ENCODE peak calls at places on chromosome 15, in six cellular contexts. S, R, X, M, L and J are unnamed samples.

GRCh38 chr15:35746121-35746520 is 200.2 kb upstream of the DPH6 start:
- DNase-seq in X (no peak), S (peak), R (no peak), M (peak), L (no peak), J (no peak)

GRCh38 chr15:94582368-94582767 is 351.0 kb downstream of the MCTP2 start:
- DNase-seq in R (peak), M (peak), S (no peak), X (no peak), L (no peak), J (peak)

GRCh38 chr15:33115191-33115861 is 79.2 kb downstream of the FMN1 start:
- DNase-seq in L (no peak), R (no peak), S (no peak), M (peak), X (no peak), J (no peak)

GRCh38 chr15:77983708-77984445 is 93.6 kb downstream of the TBC1D2B start:
- DNase-seq in X (peak), R (peak), S (no peak), L (no peak), M (peak), J (peak)

GRCh38 chr15:45586990-45587860 is at the start of gene BLOC1S6:
- DNase-seq in S (peak), X (peak), L (peak), R (peak), M (peak), J (peak)

GRCh38 chr15:97904196-97904572 is 56.3 kb upstream of the ARRDC4 start:
- DNase-seq in M (peak), X (peak), L (no peak), S (peak), R (peak), J (peak)

GRCh38 chr15:99702895-99703602 is 30.2 kb downstream of the LYSMD4 start:
- DNase-seq in R (no peak), S (peak), L (no peak), M (peak), X (no peak), J (no peak)

GRCh38 chr15:91946914-91947313 is 93.4 kb downstream of the SLCO3A1 start:
- DNase-seq in L (no peak), S (no peak), M (no peak), X (no peak), R (peak), J (peak)

GRCh38 chr15:66800584-66801235 is 98.7 kb downstream of the SMAD6 start:
- DNase-seq in L (no peak), X (no peak), S (peak), M (no peak), R (peak), J (peak)

GRCh38 chr15:45199136-45199810 is 11.5 kb upstream of the SHF start:
- DNase-seq in M (peak), R (peak), X (no peak), S (peak), L (no peak), J (no peak)

GRCh38 chr15:101641134-101641764 is 10.9 kb downstream of the TM2D3 start:
- DNase-seq in X (peak), S (peak), R (peak), M (peak), L (peak), J (peak)

GRCh38 chr15:35690698-35691116 is 144.7 kb upstream of the DPH6 start:
- DNase-seq in L (no peak), R (no peak), S (peak), X (no peak), M (no peak), J (no peak)

GRCh38 chr15:98444067-98444600 is 204.2 kb upstream of the IGF1R start:
- DNase-seq in M (peak), S (no peak), R (no peak), L (no peak), X (no peak), J (no peak)

GRCh38 chr15:41971089-41971892 is 1.1 kb downstream of the EHD4 start:
- DNase-seq in M (peak), X (peak), L (no peak), S (peak), R (peak), J (peak)

GRCh38 chr15:44519537-44519936 is 17.4 kb upstream of the EIF3J start:
- DNase-seq in R (no peak), L (no peak), S (no peak), X (no peak), M (no peak), J (no peak)

GRCh38 chr15:44298878-44299277 is 10.4 kb downstream of the GOLM2 start:
- DNase-seq in S (no peak), M (peak), R (peak), X (no peak), L (no peak), J (peak)

GRCh38 chr15:45429974-45430792 is 51.8 kb upstream of the GATM start:
- DNase-seq in M (peak), R (peak), X (peak), L (no peak), S (peak), J (peak)

GRCh38 chr15:89633585-89633984 is 21.7 kb downstream of the KIF7 start:
- DNase-seq in S (no peak), M (no peak), X (no peak), R (peak), L (no peak), J (no peak)

GRCh38 chr15:42854576-42854975 is 66.0 kb downstream of the TTBK2 start:
- DNase-seq in R (no peak), L (no peak), X (no peak), S (no peak), M (no peak), J (no peak)

GRCh38 chr15:101176625-101177024 is 75.2 kb downstream of the CHSY1 start:
- DNase-seq in M (no peak), X (no peak), S (peak), R (no peak), L (no peak), J (no peak)

GRCh38 chr15:66072616-66073361 is 180.8 kb downstream of the MEGF11 start:
- DNase-seq in R (peak), M (no peak), L (no peak), S (peak), X (no peak), J (no peak)

GRCh38 chr15:28945626-28946215 is 59.9 kb downstream of the APBA2 start:
- DNase-seq in M (no peak), S (peak), X (peak), R (peak), L (no peak), J (peak)

GRCh38 chr15:28943611-28944230 is 57.9 kb downstream of the APBA2 start:
- DNase-seq in X (peak), R (peak), M (no peak), S (no peak), L (no peak), J (peak)

GRCh38 chr15:28944286-28944685 is 58.5 kb downstream of the APBA2 start:
- DNase-seq in S (no peak), M (no peak), X (peak), L (no peak), R (peak), J (peak)

GRCh38 chr15:28943146-28943545 is 57.4 kb downstream of the APBA2 start:
- DNase-seq in S (no peak), X (peak), L (no peak), R (peak), M (no peak), J (no peak)

GRCh38 chr15:28944696-28945300 is 59.0 kb downstream of the APBA2 start:
- DNase-seq in M (no peak), X (peak), R (peak), S (no peak), L (no peak), J (peak)
- H3K4me3 ChIP-seq in M (no peak), X (no peak), R (no peak), S (no peak), L (no peak), J (no peak)

GRCh38 chr15:68232937-68233336 is 3.4 kb upstream of the CLN6 start:
- DNase-seq in M (no peak), R (no peak), X (peak), L (no peak), S (no peak), J (no peak)
- H3K4me3 ChIP-seq in M (no peak), R (no peak), X (no peak), L (no peak), S (no peak), J (no peak)

GRCh38 chr15:40340740-40341400 is at the start of gene CCDC9B:
- DNase-seq in R (no peak), L (no peak), X (peak), S (peak), M (peak), J (peak)
- H3K4me3 ChIP-seq in R (no peak), L (peak), X (no peak), S (peak), M (peak), J (no peak)

DNA sequence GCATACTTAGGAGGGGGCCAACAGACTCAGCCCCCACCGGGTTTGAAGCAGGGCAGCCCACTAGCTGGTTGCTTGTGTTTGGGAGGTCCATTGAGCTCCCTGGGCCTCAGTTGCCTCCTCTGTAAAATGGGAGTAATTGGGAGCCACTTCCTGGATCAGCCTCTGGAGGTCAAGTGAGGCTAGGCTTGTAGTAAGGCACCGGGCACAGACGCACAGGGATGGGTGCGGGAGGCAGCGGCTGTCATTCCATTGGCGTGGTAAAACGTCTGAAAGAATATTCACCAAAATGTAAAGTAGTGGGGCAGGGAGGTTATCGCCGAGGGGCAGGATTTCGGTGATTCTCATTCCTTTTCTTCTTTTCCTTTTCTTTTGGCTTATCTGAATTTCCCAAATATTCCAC is 64.6 kb downstream of the TLE3 start:
- DNase-seq in R (no peak), M (no peak), X (no peak), S (no peak), L (no peak), J (no peak)
- H3K4me3 ChIP-seq in R (no peak), M (no peak), X (no peak), S (no peak), L (no peak), J (no peak)

GRCh38 chr15:37764733-37765191 is 169.7 kb upstream of the TMCO5A start:
- DNase-seq in S (peak), L (no peak), X (no peak), M (peak), R (peak), J (peak)
- H3K4me3 ChIP-seq in S (no peak), L (no peak), X (no peak), M (no peak), R (no peak), J (no peak)

DNA sequence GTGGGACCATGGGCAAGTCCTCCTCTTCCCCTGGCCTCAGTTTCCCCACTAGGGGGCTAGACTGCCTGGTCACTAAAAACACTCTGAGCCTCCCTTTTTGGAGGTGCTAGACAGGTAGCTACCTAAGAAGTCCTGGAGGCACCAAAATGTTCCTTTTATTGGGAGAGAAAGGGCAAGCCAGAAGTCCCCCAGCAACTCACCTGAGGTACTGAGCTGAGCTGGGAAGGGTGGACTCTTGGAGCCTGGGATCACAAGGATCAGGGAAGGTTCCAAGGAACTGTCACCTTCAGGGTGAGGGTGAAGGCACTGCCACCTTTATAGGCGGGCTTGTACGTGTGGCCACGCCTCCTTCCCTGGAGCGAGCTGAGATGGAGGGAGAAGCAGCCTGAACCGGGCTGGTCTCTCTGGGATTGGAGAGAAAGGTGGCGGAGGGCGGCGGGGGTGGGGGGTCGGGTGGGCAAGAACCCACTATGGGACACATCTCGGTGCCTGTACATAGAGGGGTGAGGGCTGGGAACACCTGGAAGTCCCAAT is at the start of gene CYP1A1:
- DNase-seq in M (peak), X (no peak), S (peak), R (peak), L (no peak), J (peak)
- H3K4me3 ChIP-seq in M (peak), X (peak), S (peak), R (peak), L (peak), J (peak)